ENCODE peak calls at places on chromosomes 7 and 10, in eight cellular contexts. W is HCT116, Z is adrenal gland, S is PC-3, U is adipocyte, P is heart right ventricle, O is thoracic aorta, E is body of pancreas. D is an unnamed sample.

GRCh38 chr10:130045091-130045652 is 65.5 kb downstream of the C10orf143 start:
- DNase-seq in E (no peak), W (peak; percentile 18), P (no peak), U (peak; percentile 30), S (peak; percentile 19), Z (no peak), O (no peak), D (no peak)

GRCh38 chr7:96449094-96449493 is 127.2 kb upstream of the SLC25A13 start:
- DNase-seq in U (no peak), P (no peak), Z (no peak), E (no peak), S (no peak), W (no peak), O (no peak), D (no peak)

GRCh38 chr10:48418189-48418588 is 111.7 kb downstream of the MAPK8 start:
- DNase-seq in U (no peak), O (no peak), W (no peak), E (no peak), S (no peak), P (no peak), Z (no peak), D (no peak)

GRCh38 chr7:131107343-131108211 is 220.1 kb upstream of the MKLN1 start:
- DNase-seq in E (peak; percentile 73), O (peak; percentile 28), W (peak; percentile 44), Z (peak; percentile 78), S (peak; percentile 64), U (peak; percentile 93), P (peak; percentile 60), D (peak; percentile 90)

GRCh38 chr7:6443372-6443941 is 4.3 kb downstream of the DAGLB start:
- DNase-seq in E (no peak), S (peak; percentile 91), P (no peak), W (peak; percentile 85), O (no peak), Z (peak; percentile 59), U (peak; percentile 86), D (no peak)

GRCh38 chr7:923108-924041 is 31.1 kb downstream of the ADAP1 start:
- DNase-seq in W (no peak), S (peak; percentile 79), E (peak; percentile 24), P (peak; percentile 60), Z (peak; percentile 64), U (no peak), O (no peak), D (peak; percentile 79)

GRCh38 chr7:51666261-51666660 is 349.7 kb upstream of the COBL start:
- DNase-seq in O (no peak), S (no peak), Z (no peak), E (no peak), W (no peak), U (no peak), P (no peak), D (no peak)

GRCh38 chr7:28808786-28809533 is 149.2 kb downstream of the TRIL start:
- DNase-seq in Z (no peak), S (peak; percentile 5), W (no peak), U (peak; percentile 24), O (no peak), P (peak; percentile 30), E (no peak), D (no peak)

GRCh38 chr7:1505731-1506550 is 1.8 kb upstream of the INTS1 start:
- DNase-seq in W (no peak), Z (peak; percentile 53), E (peak; percentile 51), S (peak; percentile 11), U (no peak), P (no peak), O (no peak), D (no peak)

GRCh38 chr7:131540491-131541162 is 15.8 kb downstream of the PODXL start:
- DNase-seq in U (no peak), Z (no peak), E (peak; percentile 89), P (no peak), O (no peak), W (no peak), S (peak; percentile 25), D (no peak)

GRCh38 chr10:14144491-14144890 is 186.2 kb downstream of the FRMD4A start:
- DNase-seq in W (no peak), O (no peak), P (no peak), S (no peak), Z (no peak), U (no peak), E (no peak), D (no peak)

GRCh38 chr10:49296382-49296781 is 2.6 kb upstream of the C10orf71 start:
- DNase-seq in Z (no peak), O (no peak), E (no peak), U (no peak), S (no peak), W (no peak), P (no peak), D (no peak)

GRCh38 chr10:11448545-11449244 is 162.8 kb downstream of the USP6NL start:
- DNase-seq in Z (no peak), U (no peak), E (no peak), O (no peak), P (no peak), W (no peak), S (no peak), D (no peak)

GRCh38 chr7:43582503-43583423 is at the start of gene STK17A:
- DNase-seq in U (peak; percentile 97), P (peak; percentile 93), S (peak; percentile 92), W (peak; percentile 83), O (peak; percentile 69), E (peak; percentile 94), Z (peak; percentile 89), D (peak; percentile 95)

GRCh38 chr10:111063471-111063870 is 13.4 kb upstream of the ADRA2A start:
- DNase-seq in Z (no peak), E (no peak), S (no peak), O (no peak), P (no peak), U (no peak), W (no peak), D (no peak)

GRCh38 chr10:89216056-89216455 is 8.9 kb upstream of the CH25H start:
- DNase-seq in S (no peak), Z (no peak), U (peak; percentile 42), E (no peak), O (no peak), W (no peak), P (no peak), D (no peak)

GRCh38 chr10:129545257-129545656 is 78.2 kb downstream of the MGMT start:
- DNase-seq in U (no peak), Z (no peak), P (no peak), S (peak; percentile 63), W (no peak), E (no peak), O (no peak), D (no peak)

GRCh38 chr7:24135003-24135817 is 148.8 kb upstream of the NPY start:
- DNase-seq in P (no peak), S (no peak), Z (no peak), U (no peak), E (no peak), O (no peak), W (no peak), D (no peak)

GRCh38 chr10:45427305-45427955 is 53.4 kb downstream of the ALOX5 start:
- DNase-seq in W (no peak), S (no peak), O (no peak), Z (no peak), P (no peak), U (no peak), E (no peak), D (no peak)

DNA sequence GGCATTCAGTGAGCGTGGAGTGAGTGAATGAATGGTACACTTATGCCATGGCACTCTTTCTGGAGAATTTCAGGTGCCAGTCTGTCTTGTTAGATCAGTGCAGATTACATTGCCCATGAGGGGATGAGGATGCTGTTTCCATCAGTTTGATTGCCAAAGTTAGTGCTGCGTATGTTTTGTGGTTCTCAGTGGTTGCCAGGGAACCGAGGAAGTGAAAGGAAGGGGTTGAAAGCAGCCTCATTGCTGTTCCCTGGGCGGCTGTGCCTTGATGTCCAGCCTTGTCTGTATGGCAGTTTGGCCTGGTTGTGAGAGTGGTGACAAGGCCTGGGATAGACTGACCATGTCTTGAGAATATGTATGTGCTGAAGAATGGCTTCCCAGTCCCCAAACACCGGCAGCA is 30.2 kb downstream of the WBP1L start:
- DNase-seq in O (no peak), P (no peak), W (no peak), Z (no peak), E (no peak), U (no peak), S (no peak), D (peak; percentile 57)
- H3K4me1 ChIP-seq in O (peaks cover 58% of the 10 kb centered on the region), P (peaks cover 22% of the 10 kb centered on the region), W (no peaks in the 10 kb centered on the region), Z (peaks cover 83% of the 10 kb centered on the region), E (peaks cover 68% of the 10 kb centered on the region), U (peaks cover 76% of the 10 kb centered on the region), S (peaks cover 11% of the 10 kb centered on the region), D (peaks cover 5% of the 10 kb centered on the region)

GRCh38 chr10:62046522-62047239 is 145.2 kb downstream of the ARID5B start:
- DNase-seq in S (peak; percentile 97), U (peak; percentile 55), W (no peak), E (no peak), O (no peak), P (no peak), Z (peak; percentile 22), D (peak; percentile 56)
- H3K4me1 ChIP-seq in S (peaks cover 84% of the 10 kb centered on the region), U (peaks cover 67% of the 10 kb centered on the region), W (no peaks in the 10 kb centered on the region), E (peaks cover 13% of the 10 kb centered on the region), O (peaks cover 48% of the 10 kb centered on the region), P (peaks cover 13% of the 10 kb centered on the region), Z (peaks cover 22% of the 10 kb centered on the region), D (no peaks in the 10 kb centered on the region)

DNA sequence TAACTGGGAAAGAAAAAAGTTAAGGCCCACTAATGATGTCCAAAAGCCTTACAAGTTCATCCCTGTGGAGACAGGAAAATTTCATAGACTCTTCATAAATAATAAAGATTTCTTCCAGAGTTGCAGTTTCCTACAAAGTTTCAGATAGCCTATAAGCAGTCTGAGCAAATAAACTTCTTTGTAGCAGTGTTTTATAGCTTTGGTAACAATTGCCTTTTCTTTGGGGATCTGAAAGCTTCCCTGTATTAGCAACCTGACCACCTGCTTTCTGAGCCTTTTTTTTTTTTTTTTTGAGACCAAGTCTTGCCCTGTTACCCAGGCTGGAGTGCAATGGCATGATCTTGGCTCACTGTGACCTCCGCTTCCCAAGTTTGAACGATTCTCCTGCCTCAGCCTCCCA is 150.0 kb downstream of the NRBF2 start:
- DNase-seq in P (no peak), W (no peak), E (no peak), U (no peak), S (no peak), Z (no peak), O (no peak), D (no peak)
- H3K4me1 ChIP-seq in P (no peaks in the 10 kb centered on the region), W (peaks cover 11% of the 10 kb centered on the region), E (no peaks in the 10 kb centered on the region), U (no peaks in the 10 kb centered on the region), S (peaks cover 6% of the 10 kb centered on the region), Z (no peaks in the 10 kb centered on the region), O (no peaks in the 10 kb centered on the region), D (peaks cover 10% of the 10 kb centered on the region)

GRCh38 chr7:143320620-143321019 is 4.7 kb downstream of the CLCN1 start:
- DNase-seq in W (no peak), E (no peak), Z (no peak), P (no peak), S (peak; percentile 60), U (no peak), O (no peak), D (no peak)

GRCh38 chr7:143323650-143324049 is 7.7 kb downstream of the CLCN1 start:
- DNase-seq in U (no peak), P (no peak), Z (no peak), E (no peak), S (no peak), O (no peak), W (no peak), D (no peak)

GRCh38 chr7:143321734-143322133 is 5.8 kb downstream of the CLCN1 start:
- DNase-seq in W (no peak), O (no peak), S (peak; percentile 48), E (no peak), U (no peak), P (no peak), Z (peak; percentile 31), D (peak; percentile 30)

GRCh38 chr7:143321242-143321641 is 5.3 kb downstream of the CLCN1 start:
- DNase-seq in S (no peak), E (no peak), Z (no peak), O (no peak), P (no peak), W (no peak), U (no peak), D (no peak)

GRCh38 chr7:143322646-143323343 is 6.9 kb downstream of the CLCN1 start:
- DNase-seq in O (no peak), U (peak; percentile 20), P (peak; percentile 55), E (no peak), S (no peak), Z (peak; percentile 29), W (no peak), D (no peak)
- H3K4me1 ChIP-seq in O (no peaks in the 10 kb centered on the region), U (peaks cover 38% of the 10 kb centered on the region), P (no peaks in the 10 kb centered on the region), E (no peaks in the 10 kb centered on the region), S (peaks cover 33% of the 10 kb centered on the region), Z (no peaks in the 10 kb centered on the region), W (no peaks in the 10 kb centered on the region), D (no peaks in the 10 kb centered on the region)